ENCODE peak calls at places on chromosomes 6 and 20, in eight cellular contexts. L is left ventricle myocardium inferior, Q is right lobe of liver, P is PC-3, W is astrocyte, S is IMR-90, J is psoas muscle, E is OCI-LY7. R is an unnamed sample.

GRCh38 chr6:33989016-33989854 is 156.7 kb downstream of the GRM4 start:
- DNase-seq in Q (no peak), E (no peak), S (no peak), P (no peak), W (no peak), L (no peak), J (no peak), R (no peak)

GRCh38 chr20:43529457-43530153 is 22.1 kb downstream of the L3MBTL1 start:
- DNase-seq in W (no peak), E (no peak), S (no peak), P (no peak), L (no peak), J (no peak), Q (no peak), R (no peak)

GRCh38 chr6:34295721-34296120 is 46.9 kb upstream of the SMIM29 start:
- DNase-seq in Q (no peak), J (no peak), P (no peak), S (peak; percentile 69), E (peak; percentile 62), L (no peak), W (no peak), R (no peak)

GRCh38 chr6:53546256-53546655 is 1.4 kb upstream of the GCLC start:
- DNase-seq in E (no peak), Q (no peak), P (peak; percentile 27), L (no peak), S (peak; percentile 84), J (no peak), W (peak; percentile 22), R (no peak)

GRCh38 chr6:131199568-131200272 is 64.5 kb downstream of the AKAP7 start:
- DNase-seq in P (peak; percentile 65), S (peak; percentile 47), W (peak; percentile 49), J (no peak), Q (no peak), E (peak; percentile 95), L (no peak), R (no peak)

GRCh38 chr20:63835031-63835858 is 4.2 kb upstream of the ZBTB46 start:
- DNase-seq in S (peak; percentile 99), E (no peak), J (peak; percentile 87), Q (peak; percentile 82), P (peak; percentile 91), W (peak; percentile 96), L (peak; percentile 86), R (peak; percentile 93)

GRCh38 chr6:7887278-7887991 is 23.2 kb downstream of the TXNDC5 start:
- DNase-seq in W (no peak), Q (no peak), J (no peak), L (no peak), P (no peak), S (no peak), E (no peak), R (no peak)

GRCh38 chr6:96171112-96171511 is 155.3 kb downstream of the FUT9 start:
- DNase-seq in J (no peak), E (no peak), L (no peak), P (no peak), W (no peak), Q (no peak), S (no peak), R (no peak)

GRCh38 chr6:26251354-26252081 is 113.5 kb upstream of the BTN3A2 start:
- DNase-seq in W (peak; percentile 92), S (peak; percentile 95), L (peak; percentile 17), Q (no peak), E (no peak), J (no peak), P (peak; percentile 78), R (no peak)

GRCh38 chr6:136035378-136036070 is 184.0 kb downstream of the PDE7B start:
- DNase-seq in P (no peak), S (peak; percentile 72), J (no peak), E (no peak), Q (no peak), W (peak; percentile 47), L (no peak), R (peak; percentile 36)

GRCh38 chr20:44711237-44711636 is 3.9 kb upstream of the CCN5 start:
- DNase-seq in J (no peak), S (peak; percentile 34), W (no peak), Q (no peak), P (no peak), L (peak; percentile 55), E (no peak), R (no peak)

GRCh38 chr6:17448165-17448564 is 54.8 kb downstream of the CAP2 start:
- DNase-seq in P (no peak), W (peak; percentile 79), E (no peak), J (no peak), Q (no peak), S (peak; percentile 53), L (no peak), R (no peak)

GRCh38 chr20:57685134-57685851 is 24.5 kb downstream of the PMEPA1 start:
- DNase-seq in E (peak; percentile 28), Q (no peak), W (peak; percentile 68), S (no peak), L (peak; percentile 43), P (no peak), J (no peak), R (no peak)

GRCh38 chr20:44768256-44768655 is 22.6 kb downstream of the KCNK15 start:
- DNase-seq in S (no peak), W (no peak), J (no peak), P (no peak), Q (no peak), L (no peak), E (no peak), R (no peak)

GRCh38 chr20:52972190-52972937 is at the start of gene TSHZ2:
- DNase-seq in W (peak; percentile 73), Q (peak; percentile 90), L (peak; percentile 26), P (no peak), J (peak; percentile 58), S (peak; percentile 1), E (no peak), R (peak; percentile 59)

GRCh38 chr20:58344741-58345140 is 35.2 kb downstream of the RAB22A start:
- DNase-seq in W (peak; percentile 58), Q (no peak), E (no peak), L (no peak), P (peak; percentile 70), S (peak; percentile 71), J (no peak), R (no peak)

GRCh38 chr6:36623547-36624459 is 29.6 kb downstream of the SRSF3 start:
- DNase-seq in W (peak; percentile 61), L (peak; percentile 84), Q (peak; percentile 87), E (peak; percentile 83), S (peak; percentile 77), P (peak; percentile 88), J (peak; percentile 85), R (peak; percentile 88)

GRCh38 chr6:30640481-30640880 is 6.5 kb upstream of the C6orf136 start:
- DNase-seq in E (no peak), L (no peak), S (no peak), J (no peak), Q (no peak), W (no peak), P (peak; percentile 26), R (no peak)

GRCh38 chr6:4801491-4802118 is 25.4 kb downstream of the CDYL start:
- DNase-seq in Q (no peak), L (no peak), W (no peak), P (no peak), E (no peak), S (no peak), J (no peak), R (no peak)

GRCh38 chr20:45235995-45236394 is 14.8 kb downstream of the SEMG2 start:
- DNase-seq in J (no peak), L (no peak), E (no peak), P (peak; percentile 67), S (no peak), W (no peak), Q (no peak), R (no peak)

GRCh38 chr6:125588268-125588667 is 161.2 kb upstream of the HEY2 start:
- DNase-seq in L (no peak), S (no peak), E (no peak), Q (no peak), P (no peak), W (no peak), J (no peak), R (no peak)

GRCh38 chr6:15881150-15881549 is 218.3 kb upstream of the DTNBP1 start:
- DNase-seq in E (peak; percentile 26), L (no peak), Q (no peak), J (no peak), S (no peak), W (no peak), P (no peak), R (no peak)

GRCh38 chr6:15880262-15880973 is 217.6 kb upstream of the DTNBP1 start:
- DNase-seq in E (no peak), J (no peak), P (no peak), L (no peak), W (no peak), S (no peak), Q (no peak), R (no peak)

GRCh38 chr6:15882345-15882744 is 219.5 kb upstream of the DTNBP1 start:
- DNase-seq in P (peak; percentile 30), Q (no peak), J (no peak), W (no peak), E (no peak), S (no peak), L (no peak), R (no peak)

GRCh38 chr6:15885624-15886023 is 222.8 kb upstream of the DTNBP1 start:
- DNase-seq in E (no peak), Q (no peak), J (no peak), W (no peak), L (no peak), S (no peak), P (no peak), R (no peak)

DNA sequence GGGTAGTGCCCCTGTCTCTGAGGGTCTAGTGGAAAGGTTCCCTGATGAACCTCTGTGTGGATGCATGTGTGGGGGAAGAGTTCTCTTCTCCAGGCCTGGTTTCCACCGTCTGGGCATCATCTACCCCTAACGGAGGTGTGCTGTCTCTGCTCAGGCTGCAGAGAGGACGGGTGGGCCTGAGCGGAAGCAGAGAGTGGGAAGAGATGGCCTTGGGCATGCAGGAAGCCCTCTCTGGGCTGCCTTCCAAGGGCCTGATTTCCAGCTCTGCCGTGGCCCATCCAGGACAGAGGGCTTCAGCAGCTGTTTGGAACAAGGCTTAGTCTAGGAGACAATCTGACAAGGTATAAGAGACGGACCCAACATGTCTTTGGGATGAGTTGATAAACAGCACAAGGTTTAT is 220.1 kb upstream of the DTNBP1 start:
- DNase-seq in J (no peak), L (no peak), W (no peak), Q (no peak), E (no peak), S (no peak), P (no peak), R (no peak)
- H3K4me1 ChIP-seq in J (peaks cover 12% of the 10 kb centered on the region), L (peaks cover 27% of the 10 kb centered on the region), W (no peaks in the 10 kb centered on the region), Q (no peaks in the 10 kb centered on the region), E (peaks cover 17% of the 10 kb centered on the region), S (peaks cover 2% of the 10 kb centered on the region), P (peaks cover 11% of the 10 kb centered on the region), R (no peaks in the 10 kb centered on the region)

GRCh38 chr6:166940643-166941068 is 15.7 kb downstream of the RNASET2 start:
- DNase-seq in J (no peak), Q (no peak), E (no peak), L (no peak), W (peak; percentile 47), P (peak; percentile 85), S (peak; percentile 37), R (no peak)
- H3K27ac ChIP-seq in J (no peak overlapping the region), Q (no peak overlapping the region), E (no peak overlapping the region), L (no peak overlapping the region), W (no peak overlapping the region), P (peak overlapping the region; percentile 45), S (no peak overlapping the region), R (no peak overlapping the region)

GRCh38 chr6:506508-506907 is 115.0 kb downstream of the IRF4 start:
- DNase-seq in L (no peak), E (no peak), P (no peak), J (no peak), Q (no peak), S (no peak), W (no peak), R (no peak)
- H3K4me1 ChIP-seq in L (peaks cover 9% of the 10 kb centered on the region), E (peaks cover 3% of the 10 kb centered on the region), P (no peaks in the 10 kb centered on the region), J (no peaks in the 10 kb centered on the region), Q (no peaks in the 10 kb centered on the region), S (no peaks in the 10 kb centered on the region), W (no peaks in the 10 kb centered on the region), R (no peaks in the 10 kb centered on the region)

GRCh38 chr6:21873562-21873961 is 280.0 kb downstream of the SOX4 start:
- DNase-seq in L (no peak), P (peak; percentile 87), J (no peak), E (no peak), S (peak; percentile 96), Q (no peak), W (peak; percentile 97), R (peak; percentile 80)
- H3K27ac ChIP-seq in L (no peak overlapping the region), P (no peak overlapping the region), J (no peak overlapping the region), E (no peak overlapping the region), S (peak overlapping the region; percentile 21), Q (no peak overlapping the region), W (peak overlapping the region; percentile 41), R (no peak overlapping the region)